ENCODE peak calls at places on chromosome 22, in five cellular contexts. Z is colonic mucosa, P is IMR-90, D is neural progenitor cell, Q is SK-N-SH. M is an unnamed sample.

GRCh38 chr22:39873963-39874362 is 19.6 kb downstream of the ENTHD1 start:
- DNase-seq in Z (no peak), P (no peak), D (no peak), Q (no peak), M (no peak)

GRCh38 chr22:41223535-41223934 is 17.2 kb downstream of the CHADL start:
- DNase-seq in Z (no peak), P (no peak), D (no peak), Q (no peak), M (no peak)

GRCh38 chr22:28773461-28773867 is 969 bp downstream of the CCDC117 start:
- DNase-seq in Z (no peak), P (peak; percentile 69), D (no peak), Q (no peak), M (no peak)

GRCh38 chr22:40401981-40402406 is 31.6 kb downstream of the SGSM3 start:
- DNase-seq in Z (no peak), P (no peak), D (no peak), Q (no peak), M (no peak)

GRCh38 chr22:26550498-26551033 is 38.3 kb upstream of the TFIP11 start:
- DNase-seq in Z (no peak), P (peak; percentile 98), D (peak; percentile 55), Q (no peak), M (peak; percentile 47)

GRCh38 chr22:41001722-41002122 is 50.5 kb downstream of the RBX1 start:
- DNase-seq in Z (no peak), P (peak; percentile 44), D (no peak), Q (no peak), M (peak; percentile 14)

GRCh38 chr22:21961886-21962654 is 9.4 kb upstream of the PPM1F start:
- DNase-seq in Z (peak; percentile 49), P (peak; percentile 72), D (no peak), Q (no peak), M (peak; percentile 27)

GRCh38 chr22:46267431-46268279 is at the start of gene TTC38:
- DNase-seq in Z (peak; percentile 96), P (peak; percentile 60), D (peak; percentile 79), Q (peak; percentile 99), M (peak; percentile 94)

GRCh38 chr22:23790819-23791736 is 4.3 kb downstream of the SMARCB1 start:
- DNase-seq in Z (no peak), P (peak; percentile 72), D (no peak), Q (peak; percentile 79), M (peak; percentile 81)

GRCh38 chr22:23698673-23699235 is 7.9 kb downstream of the RGL4 start:
- DNase-seq in Z (no peak), P (peak; percentile 37), D (no peak), Q (no peak), M (no peak)

GRCh38 chr22:17601031-17601430 is 27.5 kb downstream of the ATP6V1E1 start:
- DNase-seq in Z (no peak), P (no peak), D (no peak), Q (peak; percentile 18), M (no peak)

GRCh38 chr22:44764974-44765373 is 12.6 kb downstream of the ARHGAP8 start:
- DNase-seq in Z (no peak), P (no peak), D (no peak), Q (no peak), M (no peak)

GRCh38 chr22:23536821-23537345 is 43.2 kb downstream of the IGLL1 start:
- DNase-seq in Z (no peak), P (no peak), D (no peak), Q (no peak), M (no peak)

GRCh38 chr22:33476716-33477115 is 418.5 kb upstream of the SYN3 start:
- DNase-seq in Z (no peak), P (peak; percentile 43), D (no peak), Q (no peak), M (peak; percentile 45)

GRCh38 chr22:22088658-22089458 is 106.3 kb upstream of the TOP3B start:
- DNase-seq in Z (no peak), P (no peak), D (no peak), Q (no peak), M (no peak)

GRCh38 chr22:31279821-31280496 is 12.3 kb downstream of the PIK3IP1 start:
- DNase-seq in Z (no peak), P (no peak), D (no peak), Q (no peak), M (no peak)

GRCh38 chr22:21937041-21937820 is 15.4 kb downstream of the PPM1F start:
- DNase-seq in Z (peak; percentile 40), P (no peak), D (no peak), Q (no peak), M (peak; percentile 32)

GRCh38 chr22:39634530-39635399 is 64.2 kb downstream of the CACNA1I start:
- DNase-seq in Z (peak; percentile 63), P (peak; percentile 92), D (no peak), Q (no peak), M (peak; percentile 77)

GRCh38 chr22:44807232-44807631 is 54.9 kb downstream of the ARHGAP8 start:
- DNase-seq in Z (no peak), P (no peak), D (no peak), Q (no peak), M (no peak)

GRCh38 chr22:22884010-22884887 is 3.4 kb upstream of the IGLL5 start:
- DNase-seq in Z (peak; percentile 81), P (peak; percentile 45), D (peak; percentile 86), Q (peak; percentile 79), M (peak; percentile 63)

GRCh38 chr22:44658371-44658953 is 43.5 kb upstream of the PRR5 start:
- DNase-seq in Z (no peak), P (peak; percentile 62), D (peak; percentile 59), Q (peak; percentile 28), M (peak; percentile 93)

GRCh38 chr22:45007247-45007945 is 2.4 kb downstream of the PHF21B start:
- DNase-seq in Z (no peak), P (peak; percentile 27), D (peak; percentile 96), Q (peak; percentile 91), M (peak; percentile 56)

GRCh38 chr22:48099251-48099650 is 1336.8 kb downstream of the TBC1D22A start:
- DNase-seq in Z (no peak), P (no peak), D (no peak), Q (no peak), M (no peak)
- H3K9ac ChIP-seq in Z (no peak overlapping the region), P (no peak overlapping the region), D (no peak overlapping the region), Q (no peak overlapping the region), M (no peak overlapping the region)

GRCh38 chr22:38419864-38420172 is 35.2 kb downstream of the KCNJ4 start:
- DNase-seq in Z (no peak), P (no peak), D (no peak), Q (no peak), M (no peak)

GRCh38 chr22:38418589-38418988 is 36.4 kb downstream of the KCNJ4 start:
- DNase-seq in Z (no peak), P (no peak), D (no peak), Q (no peak), M (no peak)

GRCh38 chr22:38417252-38418060 is 37.5 kb downstream of the KCNJ4 start:
- DNase-seq in Z (no peak), P (no peak), D (no peak), Q (no peak), M (no peak)

GRCh38 chr22:38420734-38421133 is 34.3 kb downstream of the KCNJ4 start:
- DNase-seq in Z (no peak), P (no peak), D (no peak), Q (no peak), M (no peak)

DNA sequence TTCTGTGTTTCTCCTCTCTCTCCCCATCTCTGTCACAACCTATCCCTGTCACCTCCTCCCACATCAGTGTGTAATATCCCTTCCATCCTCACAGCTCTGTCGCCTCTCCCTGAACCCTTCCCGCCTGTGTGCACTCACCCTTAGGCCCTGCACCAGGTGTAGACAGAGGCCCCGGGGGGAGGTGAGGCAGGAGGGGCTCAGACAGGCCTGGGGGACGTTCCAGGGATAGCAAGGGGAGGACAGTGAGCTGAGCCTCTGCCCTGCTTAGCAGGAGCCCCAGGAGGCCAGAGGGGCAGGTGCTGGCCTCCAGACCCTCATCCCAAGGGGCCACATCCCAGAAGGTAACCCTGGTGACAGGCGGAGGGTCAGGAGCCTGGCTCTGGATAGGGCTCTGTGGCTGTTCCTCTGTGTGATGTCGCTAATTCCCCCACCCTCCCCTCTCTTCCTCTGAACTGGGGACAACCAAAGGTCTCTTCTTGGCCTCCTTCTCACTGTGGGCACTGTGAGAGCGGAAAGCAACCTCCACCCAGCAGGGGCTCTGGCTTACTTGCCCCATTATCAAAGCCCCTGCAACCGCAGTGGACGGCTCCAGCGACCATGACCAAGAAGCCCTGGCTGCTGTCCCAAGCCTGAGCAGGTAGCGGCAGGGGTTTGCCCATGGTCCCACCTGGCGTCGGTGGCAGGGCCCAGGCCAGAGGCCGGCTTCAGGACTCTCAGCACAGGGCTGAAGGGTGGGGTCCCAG is 35.7 kb downstream of the KCNJ4 start:
- DNase-seq in Z (no peak), P (no peak), D (no peak), Q (no peak), M (no peak)
- H3K4me3 ChIP-seq in Z (no peak overlapping the region), P (no peak overlapping the region), D (no peak overlapping the region), Q (no peak overlapping the region), M (no peak overlapping the region)

GRCh38 chr22:20095521-20095920 is 15.5 kb downstream of the DGCR8 start:
- DNase-seq in Z (no peak), P (no peak), D (no peak), Q (no peak), M (no peak)

GRCh38 chr22:20092477-20092854 is 12.4 kb downstream of the DGCR8 start:
- DNase-seq in Z (no peak), P (no peak), D (no peak), Q (no peak), M (no peak)

GRCh38 chr22:20091690-20092476 is 11.8 kb downstream of the DGCR8 start:
- DNase-seq in Z (no peak), P (no peak), D (no peak), Q (no peak), M (no peak)

GRCh38 chr22:20094158-20094807 is 14.2 kb downstream of the DGCR8 start:
- DNase-seq in Z (no peak), P (no peak), D (no peak), Q (no peak), M (no peak)

DNA sequence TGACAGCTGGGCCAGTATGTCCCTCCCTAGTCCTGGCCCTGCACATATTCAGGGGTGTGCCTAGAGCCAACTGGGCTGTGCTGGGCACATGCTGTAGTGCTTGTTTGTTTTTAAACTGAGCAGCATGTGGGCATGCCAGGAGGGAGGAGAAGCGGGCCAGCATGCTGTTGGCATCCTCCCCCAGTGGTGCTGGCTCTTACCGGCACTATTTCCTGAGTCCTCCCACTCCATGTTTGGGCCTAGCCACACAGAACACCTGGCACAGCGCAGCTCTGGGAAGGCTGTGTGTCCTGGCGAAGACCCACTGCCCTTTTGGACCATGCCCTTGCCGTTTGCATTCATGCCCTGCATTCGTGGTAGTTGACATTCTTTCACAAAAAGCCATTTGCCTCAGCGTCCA is 13.4 kb downstream of the DGCR8 start:
- DNase-seq in Z (no peak), P (no peak), D (no peak), Q (no peak), M (no peak)
- H3K4me1 ChIP-seq in Z (no peaks in the 10 kb centered on the region), P (peaks cover 4% of the 10 kb centered on the region), D (no peaks in the 10 kb centered on the region), Q (no peaks in the 10 kb centered on the region), M (peaks cover 8% of the 10 kb centered on the region)

DNA sequence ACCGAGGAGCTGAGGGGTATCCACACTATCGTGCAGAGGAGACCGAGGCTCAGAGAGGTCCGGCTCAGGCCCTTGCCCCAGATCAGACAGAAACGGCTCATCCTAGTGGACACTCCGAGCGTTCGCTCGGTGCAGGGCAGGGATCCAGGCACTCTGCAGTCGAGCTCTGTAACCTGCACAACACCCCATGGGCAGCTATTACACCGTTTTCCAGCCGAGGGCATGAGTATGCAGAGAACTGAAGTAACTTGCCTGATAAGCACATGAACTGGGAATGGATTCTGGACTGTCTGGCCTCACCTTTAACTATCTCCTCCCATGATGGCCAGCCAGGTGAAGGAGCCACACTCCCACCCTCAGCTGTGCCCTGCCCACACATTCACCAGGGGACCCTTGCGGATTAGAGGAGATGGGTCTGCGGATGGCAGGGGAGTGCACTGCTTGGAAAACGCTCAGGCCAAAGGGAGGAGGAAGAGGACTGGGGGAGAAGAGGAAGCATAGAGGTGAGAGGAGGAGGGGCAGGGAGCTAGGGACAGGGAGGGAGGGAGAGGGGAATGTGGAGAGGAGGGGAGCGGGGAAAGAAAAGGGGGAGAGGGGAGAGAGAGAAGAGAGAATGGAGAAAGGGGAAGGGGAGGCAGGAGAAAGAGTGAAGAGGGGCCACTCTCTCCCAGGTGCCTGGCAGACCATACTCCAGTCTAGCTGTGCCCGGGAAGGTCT is 33.0 kb upstream of the TCF20 start:
- DNase-seq in Z (peak; percentile 64), P (no peak), D (no peak), Q (no peak), M (no peak)
- H3K9ac ChIP-seq in Z (no peak overlapping the region), P (no peak overlapping the region), D (no peak overlapping the region), Q (no peak overlapping the region), M (no peak overlapping the region)